ENCODE peak calls at places on chromosomes 4 and X, in five cellular contexts. Z is naive thymus-derived CD8-positive, alpha-beta T cell; D is nephron progenitor cell; W is T-helper 1 cell; R is progenitor cell of endocrine pancreas. U is an unnamed sample.

GRCh38 chr4:11130195-11130975 is 298.3 kb downstream of the HS3ST1 start:
- DNase-seq in Z (no peak), D (no peak), W (no peak), R (no peak), U (no peak)

GRCh38 chr4:162727232-162727631 is 439.5 kb downstream of the NAF1 start:
- DNase-seq in Z (no peak), D (no peak), R (no peak), W (no peak), U (no peak)

GRCh38 chrX:37722595-37722994 is 37.0 kb downstream of the XK start:
- DNase-seq in R (no peak), D (no peak), W (no peak), Z (no peak), U (no peak)

GRCh38 chrX:103687073-103687695 is 685 bp upstream of the MORF4L2 start:
- DNase-seq in Z (peak), W (peak), D (peak), R (peak), U (peak)

GRCh38 chr4:142440093-142440492 is 406.0 kb downstream of the INPP4B start:
- DNase-seq in D (no peak), R (no peak), W (no peak), Z (no peak), U (no peak)

GRCh38 chr4:153079824-153080486 is 124.3 kb upstream of the TRIM2 start:
- DNase-seq in Z (no peak), R (no peak), D (no peak), W (no peak), U (peak)

GRCh38 chrX:40996886-40997530 is 88.2 kb upstream of the USP9X start:
- DNase-seq in W (no peak), D (no peak), R (no peak), Z (no peak), U (no peak)

GRCh38 chrX:145464650-145465049 is 217.3 kb downstream of the SPANXN1 start:
- DNase-seq in R (no peak), Z (no peak), W (no peak), D (no peak), U (no peak)

GRCh38 chrX:119237526-119238035 is 1.5 kb downstream of the PGRMC1 start:
- DNase-seq in Z (no peak), D (no peak), R (no peak), W (no peak), U (no peak)

GRCh38 chr4:188872809-188873208 is 733.6 kb downstream of the TRIML1 start:
- DNase-seq in W (no peak), D (no peak), Z (no peak), R (no peak), U (no peak)

GRCh38 chr4:151361966-151362365 is 36.6 kb upstream of the SH3D19 start:
- DNase-seq in D (no peak), R (no peak), W (no peak), Z (no peak), U (no peak)

GRCh38 chrX:130801901-130802300 is 101.1 kb downstream of the ENOX2 start:
- DNase-seq in D (no peak), R (no peak), W (no peak), Z (no peak), U (no peak)

GRCh38 chr4:118367872-118368271 is 15.1 kb upstream of the PRSS12 start:
- DNase-seq in Z (no peak), R (no peak), W (no peak), D (no peak), U (no peak)

GRCh38 chr4:136643416-136643815 is 888.9 kb downstream of the PCDH18 start:
- DNase-seq in R (no peak), Z (no peak), W (no peak), D (no peak), U (no peak)

GRCh38 chr4:113468165-113469022 is 293.1 kb downstream of the CAMK2D start:
- DNase-seq in W (no peak), D (no peak), R (no peak), Z (no peak), U (no peak)

GRCh38 chrX:38045697-38046096 is 39.3 kb downstream of the SYTL5 start:
- DNase-seq in D (no peak), W (no peak), Z (no peak), R (no peak), U (no peak)

GRCh38 chr4:152398060-152398459 is 137.8 kb downstream of the FBXW7 start:
- DNase-seq in D (no peak), Z (no peak), R (no peak), W (no peak), U (no peak)

GRCh38 chr4:89101256-89102161 is 9.8 kb upstream of the TIGD2 start:
- DNase-seq in W (no peak), D (no peak), R (no peak), Z (no peak), U (no peak)

GRCh38 chrX:22395372-22395771 is 122.7 kb downstream of the CBLL2 start:
- DNase-seq in R (no peak), W (no peak), D (no peak), Z (no peak), U (no peak)

GRCh38 chr4:174554329-174554728 is 32.0 kb upstream of the HPGD start:
- DNase-seq in Z (no peak), R (no peak), D (no peak), W (no peak), U (no peak)

GRCh38 chrX:148874621-148875020 is 374.2 kb downstream of the AFF2 start:
- DNase-seq in W (no peak), D (no peak), R (no peak), Z (no peak), U (no peak)

U was measured in T-cell.